ENCODE peak calls at places on chromosome 9, in four cellular contexts. One of them, this sample, is unnamed.

GRCh38 chr9:135023389-135023788 is 64.1 kb upstream of the OLFM1 start:
- DNase-seq in CD4-positive, CD25-positive, alpha-beta regulatory T cell: no peak
- DNase-seq in NCI-H1105: no peak
- DNase-seq in LHCN-M2: peak; percentile 68
- DNase-seq in this sample: no peak

GRCh38 chr9:33921967-33922895 is 105.3 kb downstream of the UBE2R2 start:
- DNase-seq in LHCN-M2: peak; percentile 23
- DNase-seq in CD4-positive, CD25-positive, alpha-beta regulatory T cell: no peak
- DNase-seq in NCI-H1105: no peak
- DNase-seq in this sample: no peak

GRCh38 chr9:93184439-93185221 is 691 bp downstream of the WNK2 start:
- DNase-seq in LHCN-M2: no peak
- DNase-seq in CD4-positive, CD25-positive, alpha-beta regulatory T cell: no peak
- DNase-seq in NCI-H1105: no peak
- DNase-seq in this sample: no peak

GRCh38 chr9:75889977-75890540 is 414 bp upstream of the PCSK5 start:
- DNase-seq in LHCN-M2: peak; percentile 73
- DNase-seq in CD4-positive, CD25-positive, alpha-beta regulatory T cell: no peak
- DNase-seq in NCI-H1105: peak; percentile 7
- DNase-seq in this sample: no peak

GRCh38 chr9:98378206-98379193 is 123.1 kb upstream of the TBC1D2 start:
- DNase-seq in NCI-H1105: no peak
- DNase-seq in CD4-positive, CD25-positive, alpha-beta regulatory T cell: no peak
- DNase-seq in LHCN-M2: no peak
- DNase-seq in this sample: no peak

GRCh38 chr9:89746385-89747116 is 141.7 kb downstream of the GADD45G start:
- DNase-seq in NCI-H1105: no peak
- DNase-seq in LHCN-M2: no peak
- DNase-seq in CD4-positive, CD25-positive, alpha-beta regulatory T cell: no peak
- DNase-seq in this sample: no peak

GRCh38 chr9:133119461-133120342 is 1.3 kb downstream of the RALGDS start:
- DNase-seq in NCI-H1105: no peak
- DNase-seq in LHCN-M2: no peak
- DNase-seq in CD4-positive, CD25-positive, alpha-beta regulatory T cell: no peak
- DNase-seq in this sample: no peak

GRCh38 chr9:93593144-93593655 is 16.8 kb downstream of the PHF2 start:
- DNase-seq in CD4-positive, CD25-positive, alpha-beta regulatory T cell: no peak
- DNase-seq in NCI-H1105: no peak
- DNase-seq in LHCN-M2: no peak
- DNase-seq in this sample: no peak

GRCh38 chr9:126057036-126057435 is 269.6 kb upstream of the MVB12B start:
- DNase-seq in NCI-H1105: peak; percentile 80
- DNase-seq in CD4-positive, CD25-positive, alpha-beta regulatory T cell: no peak
- DNase-seq in LHCN-M2: no peak
- DNase-seq in this sample: no peak

GRCh38 chr9:96317335-96317980 is 15.5 kb upstream of the HSD17B3 start:
- DNase-seq in LHCN-M2: peak; percentile 47
- DNase-seq in CD4-positive, CD25-positive, alpha-beta regulatory T cell: peak; percentile 34
- DNase-seq in NCI-H1105: peak; percentile 43
- DNase-seq in this sample: peak; percentile 42

GRCh38 chr9:108844391-108844790 is 11.4 kb downstream of the ACTL7B start:
- DNase-seq in NCI-H1105: peak; percentile 56
- DNase-seq in CD4-positive, CD25-positive, alpha-beta regulatory T cell: no peak
- DNase-seq in LHCN-M2: no peak
- DNase-seq in this sample: no peak

GRCh38 chr9:37503736-37504135 is 18.0 kb downstream of the POLR1E start:
- DNase-seq in CD4-positive, CD25-positive, alpha-beta regulatory T cell: no peak
- DNase-seq in NCI-H1105: no peak
- DNase-seq in LHCN-M2: no peak
- DNase-seq in this sample: no peak

GRCh38 chr9:114138537-114138936 is 16.8 kb upstream of the COL27A1 start:
- DNase-seq in CD4-positive, CD25-positive, alpha-beta regulatory T cell: no peak
- DNase-seq in LHCN-M2: no peak
- DNase-seq in NCI-H1105: no peak
- DNase-seq in this sample: no peak

GRCh38 chr9:91948423-91949292 is 1.4 kb downstream of the ROR2 start:
- DNase-seq in NCI-H1105: no peak
- DNase-seq in CD4-positive, CD25-positive, alpha-beta regulatory T cell: no peak
- DNase-seq in LHCN-M2: no peak
- DNase-seq in this sample: peak; percentile 15

GRCh38 chr9:114207034-114207815 is 51.9 kb downstream of the COL27A1 start:
- DNase-seq in CD4-positive, CD25-positive, alpha-beta regulatory T cell: no peak
- DNase-seq in LHCN-M2: peak; percentile 83
- DNase-seq in NCI-H1105: no peak
- DNase-seq in this sample: no peak

GRCh38 chr9:131625848-131626670 is 80.7 kb downstream of the PRRT1B start:
- DNase-seq in CD4-positive, CD25-positive, alpha-beta regulatory T cell: no peak
- DNase-seq in LHCN-M2: no peak
- DNase-seq in NCI-H1105: no peak
- DNase-seq in this sample: no peak

GRCh38 chr9:102403514-102403913 is 591.6 kb upstream of the CYLC2 start:
- DNase-seq in LHCN-M2: no peak
- DNase-seq in NCI-H1105: no peak
- DNase-seq in CD4-positive, CD25-positive, alpha-beta regulatory T cell: no peak
- DNase-seq in this sample: no peak

GRCh38 chr9:86322973-86323644 is 31.1 kb downstream of the TUT7 start:
- DNase-seq in LHCN-M2: peak; percentile 96
- DNase-seq in CD4-positive, CD25-positive, alpha-beta regulatory T cell: no peak
- DNase-seq in NCI-H1105: no peak
- DNase-seq in this sample: no peak

GRCh38 chr9:121725008-121725795 is 73.8 kb downstream of the DAB2IP start:
- DNase-seq in NCI-H1105: no peak
- DNase-seq in LHCN-M2: peak; percentile 88
- DNase-seq in CD4-positive, CD25-positive, alpha-beta regulatory T cell: no peak
- DNase-seq in this sample: no peak

GRCh38 chr9:89427621-89428221 is 70.2 kb downstream of the SEMA4D start:
- DNase-seq in LHCN-M2: no peak
- DNase-seq in CD4-positive, CD25-positive, alpha-beta regulatory T cell: no peak
- DNase-seq in NCI-H1105: no peak
- DNase-seq in this sample: no peak

GRCh38 chr9:37946041-37946440 is 42.1 kb upstream of the SLC25A51 start:
- DNase-seq in NCI-H1105: no peak
- DNase-seq in LHCN-M2: no peak
- DNase-seq in CD4-positive, CD25-positive, alpha-beta regulatory T cell: no peak
- DNase-seq in this sample: no peak

GRCh38 chr9:131732636-131733340 is 7.1 kb downstream of the RAPGEF1 start:
- DNase-seq in CD4-positive, CD25-positive, alpha-beta regulatory T cell: peak; percentile 61
- DNase-seq in LHCN-M2: no peak
- DNase-seq in NCI-H1105: no peak
- DNase-seq in this sample: no peak